ENCODE peak calls at places on chromosomes 2 and 18, in seven cellular contexts. C is sciatic nerve; W is adipocyte; S is HS-27A; E is GM23248; G is T-helper 2 cell treated with Interferon-gamma antibody and Interleukin-4, amounts not matched to agents 5 μg/mL and 100 μg/mL, for 36 hours; D is GM12865. I is an unnamed sample.

GRCh38 chr2:38863061-38863695 is 12.6 kb downstream of the DHX57 start:
- DNase-seq in C (no peak), W (no peak), S (no peak), E (no peak), G (no peak), D (peak; percentile 51), I (no peak)

GRCh38 chr2:216516730-216517350 is 18.2 kb downstream of the RPL37A start:
- DNase-seq in C (no peak), W (peak; percentile 88), S (no peak), E (peak; percentile 73), G (no peak), D (peak; percentile 36), I (no peak)

GRCh38 chr18:80231151-80231550 is 16.2 kb downstream of the PARD6G start:
- DNase-seq in C (no peak), W (no peak), S (no peak), E (no peak), G (no peak), D (no peak), I (no peak)

GRCh38 chr2:105403785-105404698 is 5.2 kb upstream of the FHL2 start:
- DNase-seq in C (no peak), W (peak; percentile 74), S (peak; percentile 90), E (peak; percentile 96), G (no peak), D (no peak), I (peak; percentile 63)

GRCh38 chr18:5894613-5895299 is 566 bp downstream of the TMEM200C start:
- DNase-seq in C (no peak), W (peak; percentile 3), S (no peak), E (peak; percentile 31), G (no peak), D (no peak), I (peak; percentile 21)

GRCh38 chr2:174180837-174181236 is 67.5 kb downstream of the OLA1 start:
- DNase-seq in C (no peak), W (no peak), S (no peak), E (no peak), G (no peak), D (no peak), I (no peak)

GRCh38 chr2:209314641-209315040 is 109.2 kb upstream of the MAP2 start:
- DNase-seq in C (no peak), W (no peak), S (no peak), E (peak; percentile 19), G (no peak), D (no peak), I (no peak)

GRCh38 chr2:166234112-166234846 is 106.5 kb upstream of the SCN1A start:
- DNase-seq in C (no peak), W (peak; percentile 76), S (peak; percentile 34), E (peak; percentile 82), G (no peak), D (no peak), I (no peak)

GRCh38 chr18:26511339-26512071 is 36.8 kb downstream of the KCTD1 start:
- DNase-seq in C (no peak), W (no peak), S (no peak), E (no peak), G (no peak), D (no peak), I (no peak)

GRCh38 chr18:53941601-53942335 is 282.7 kb downstream of the MBD2 start:
- DNase-seq in C (no peak), W (peak; percentile 28), S (no peak), E (peak; percentile 26), G (no peak), D (no peak), I (no peak)

GRCh38 chr18:48600746-48601090 is 61.9 kb downstream of the CTIF start:
- DNase-seq in C (no peak), W (no peak), S (no peak), E (peak; percentile 43), G (no peak), D (no peak), I (no peak)

GRCh38 chr2:15753811-15754702 is 162.4 kb downstream of the DDX1 start:
- DNase-seq in C (no peak), W (no peak), S (no peak), E (no peak), G (no peak), D (no peak), I (no peak)

GRCh38 chr2:163341426-163341825 is 394.4 kb downstream of the FIGN start:
- DNase-seq in C (no peak), W (no peak), S (no peak), E (peak; percentile 12), G (no peak), D (no peak), I (no peak)

GRCh38 chr2:214549946-214550345 is 139.1 kb downstream of the VWC2L start:
- DNase-seq in C (no peak), W (peak; percentile 41), S (no peak), E (no peak), G (no peak), D (no peak), I (no peak)

GRCh38 chr2:127829845-127830246 is 18.9 kb upstream of the WDR33 start:
- DNase-seq in C (no peak), W (no peak), S (no peak), E (no peak), G (peak; percentile 73), D (peak; percentile 95), I (no peak)

GRCh38 chr18:2529154-2529553 is 42.2 kb downstream of the METTL4 start:
- DNase-seq in C (no peak), W (no peak), S (no peak), E (no peak), G (no peak), D (no peak), I (no peak)

GRCh38 chr18:13267517-13267916 is 49.0 kb downstream of the LDLRAD4 start:
- DNase-seq in C (peak; percentile 49), W (no peak), S (no peak), E (peak; percentile 10), G (no peak), D (no peak), I (no peak)

GRCh38 chr2:26191316-26192159 is 18.6 kb downstream of the GAREM2 start:
- DNase-seq in C (no peak), W (no peak), S (no peak), E (no peak), G (no peak), D (no peak), I (no peak)

GRCh38 chr2:20568501-20569463 is 82.1 kb downstream of the HS1BP3 start:
- DNase-seq in C (no peak), W (no peak), S (no peak), E (peak; percentile 55), G (no peak), D (no peak), I (no peak)

GRCh38 chr2:403682-404081 is 115.8 kb upstream of the ALKAL2 start:
- DNase-seq in C (no peak), W (no peak), S (no peak), E (no peak), G (no peak), D (no peak), I (no peak)

GRCh38 chr18:49225160-49225559 is 235.3 kb downstream of the DYM start:
- DNase-seq in C (no peak), W (peak; percentile 55), S (no peak), E (peak; percentile 64), G (no peak), D (no peak), I (no peak)

GRCh38 chr2:150679456-150680120 is 192.1 kb upstream of the RND3 start:
- DNase-seq in C (no peak), W (peak; percentile 35), S (no peak), E (peak; percentile 81), G (no peak), D (no peak), I (no peak)

GRCh38 chr18:48541026-48541746 is 2.4 kb downstream of the CTIF start:
- DNase-seq in C (peak; percentile 84), W (peak; percentile 90), S (peak; percentile 43), E (peak; percentile 94), G (no peak), D (peak; percentile 54), I (peak; percentile 82)

GRCh38 chr2:31235504-31235902 is 1.6 kb downstream of the EHD3 start:
- DNase-seq in C (no peak), W (peak; percentile 89), S (peak; percentile 24), E (peak; percentile 93), G (no peak), D (no peak), I (no peak)

GRCh38 chr2:29697181-29697580 is 224.2 kb downstream of the ALK start:
- DNase-seq in C (no peak), W (no peak), S (no peak), E (no peak), G (no peak), D (no peak), I (no peak)

GRCh38 chr18:35936951-35937350 is 35.5 kb upstream of the RMP24 start:
- DNase-seq in C (no peak), W (no peak), S (no peak), E (no peak), G (no peak), D (no peak), I (no peak)

GRCh38 chr2:40371525-40372277 is 80.2 kb downstream of the SLC8A1 start:
- DNase-seq in C (no peak), W (peak; percentile 88), S (no peak), E (peak; percentile 91), G (no peak), D (no peak), I (no peak)

GRCh38 chr2:206203331-206203730 is 43.6 kb downstream of the EEF1B2 start:
- DNase-seq in C (no peak), W (no peak), S (no peak), E (no peak), G (no peak), D (no peak), I (no peak)

GRCh38 chr18:43534511-43534910 is 257.2 kb upstream of the SYT4 start:
- DNase-seq in C (no peak), W (peak; percentile 67), S (no peak), E (peak; percentile 42), G (no peak), D (no peak), I (no peak)

GRCh38 chr18:6221602-6222014 is 193.1 kb downstream of the L3MBTL4 start:
- DNase-seq in C (no peak), W (no peak), S (no peak), E (no peak), G (no peak), D (peak; percentile 35), I (no peak)

GRCh38 chr2:113685471-113685870 is 58.4 kb downstream of the RABL2A start:
- DNase-seq in C (no peak), W (no peak), S (no peak), E (peak; percentile 21), G (no peak), D (no peak), I (no peak)

GRCh38 chr2:241935314-241935713 is 65.8 kb downstream of the RTP5 start:
- DNase-seq in C (no peak), W (peak; percentile 79), S (no peak), E (peak; percentile 73), G (no peak), D (no peak), I (no peak)

GRCh38 chr2:128440087-128440665 is 121.5 kb upstream of the HS6ST1 start:
- DNase-seq in C (peak; percentile 45), W (no peak), S (no peak), E (no peak), G (no peak), D (no peak), I (no peak)

GRCh38 chr2:98474979-98475632 is 30.4 kb downstream of the INPP4A start:
- DNase-seq in C (no peak), W (no peak), S (no peak), E (no peak), G (no peak), D (no peak), I (no peak)

GRCh38 chr2:151767536-151767935 is 33.3 kb upstream of the NEB start:
- DNase-seq in C (no peak), W (peak; percentile 12), S (no peak), E (peak; percentile 37), G (no peak), D (no peak), I (no peak)